ENCODE peak calls at places on chromosomes 5 and 9, in ten cellular contexts. Y is hepatocyte, G is cardiac fibroblast, X is coronary artery, J is AG04450, A is AG10803, F is heart left ventricle, L is astrocyte of the spinal cord, E is endodermal cell, B is ovary. N is an unnamed sample.

GRCh38 chr9:92614123-92614510 is 55.8 kb downstream of the IPPK start:
- DNase-seq in Y (no peak), X (no peak), G (no peak), J (no peak), B (peak; percentile 39), F (no peak), A (no peak), E (no peak), L (no peak), N (no peak)

GRCh38 chr9:127873886-127874285 is 3.6 kb downstream of the AK1 start:
- DNase-seq in B (peak; percentile 89), J (no peak), F (peak; percentile 89), E (peak; percentile 38), Y (no peak), G (peak; percentile 84), L (peak; percentile 52), X (peak; percentile 89), A (peak; percentile 66), N (peak; percentile 76)

GRCh38 chr5:114332925-114333324 is 28.9 kb upstream of the KCNN2 start:
- DNase-seq in L (no peak), E (no peak), F (no peak), B (no peak), Y (no peak), G (no peak), J (no peak), X (no peak), A (no peak), N (no peak)

GRCh38 chr5:93107141-93107540 is 473.9 kb downstream of the NR2F1-AS1 start:
- DNase-seq in A (no peak), G (no peak), L (no peak), B (no peak), E (no peak), J (no peak), F (no peak), Y (no peak), X (no peak), N (no peak)

GRCh38 chr5:168798065-168799023 is 219.2 kb upstream of the PANK3 start:
- DNase-seq in L (no peak), F (no peak), G (no peak), E (no peak), B (no peak), X (no peak), J (no peak), A (no peak), Y (no peak), N (no peak)

GRCh38 chr5:95543017-95543705 is 11.6 kb downstream of the SKIC3 start:
- DNase-seq in X (no peak), B (no peak), G (no peak), E (no peak), Y (no peak), L (no peak), A (no peak), J (no peak), F (no peak), N (peak; percentile 33)

GRCh38 chr5:126681970-126682369 is 81.2 kb downstream of the PHAX start:
- DNase-seq in B (no peak), Y (no peak), G (no peak), E (no peak), J (no peak), A (peak; percentile 59), L (no peak), X (no peak), F (no peak), N (peak; percentile 54)

GRCh38 chr5:68251804-68252648 is 36.5 kb downstream of the PIK3R1 start:
- DNase-seq in A (peak; percentile 87), E (peak; percentile 57), J (peak; percentile 13), Y (peak; percentile 32), L (peak; percentile 69), G (peak; percentile 89), X (no peak), F (peak; percentile 32), B (no peak), N (peak; percentile 96)

GRCh38 chr9:92954078-92954861 is 6.9 kb downstream of the FGD3 start:
- DNase-seq in E (no peak), L (peak; percentile 9), F (peak; percentile 73), B (no peak), A (peak; percentile 24), J (no peak), X (no peak), Y (no peak), G (peak; percentile 25), N (peak; percentile 24)

GRCh38 chr5:66710557-66710956 is 114.4 kb downstream of the MAST4 start:
- DNase-seq in Y (no peak), X (no peak), L (peak; percentile 65), E (no peak), F (peak; percentile 40), G (peak; percentile 85), B (peak; percentile 70), J (no peak), A (peak; percentile 30), N (peak; percentile 80)

GRCh38 chr9:134484479-134484878 is 157.1 kb upstream of the COL5A1 start:
- DNase-seq in X (no peak), B (no peak), A (no peak), J (no peak), G (no peak), Y (no peak), L (no peak), E (no peak), F (no peak), N (no peak)

GRCh38 chr9:134481762-134482161 is 155.5 kb downstream of the RXRA start:
- DNase-seq in B (no peak), J (no peak), Y (no peak), E (no peak), A (no peak), X (no peak), L (no peak), G (no peak), F (peak; percentile 10), N (no peak)

GRCh38 chr9:134485653-134486052 is 155.9 kb upstream of the COL5A1 start:
- DNase-seq in J (no peak), B (no peak), A (no peak), X (no peak), F (no peak), L (no peak), G (no peak), Y (no peak), E (no peak), N (no peak)

GRCh38 chr9:134483361-134484184 is 157.3 kb downstream of the RXRA start:
- DNase-seq in A (no peak), B (no peak), X (no peak), J (no peak), Y (no peak), L (no peak), G (no peak), F (peak; percentile 20), E (no peak), N (no peak)

GRCh38 chr9:134482226-134482625 is 156.0 kb downstream of the RXRA start:
- DNase-seq in L (no peak), J (no peak), B (peak; percentile 7), X (no peak), F (peak; percentile 17), E (no peak), Y (no peak), A (no peak), G (no peak), N (no peak)
- H3K4me3 ChIP-seq in L (no peak overlapping the region), J (no peak overlapping the region), B (no peak overlapping the region), X (no peak overlapping the region), F (no peak overlapping the region), E (no peak overlapping the region), Y (no peak overlapping the region), A (no peak overlapping the region), G (no peak overlapping the region), N (no peak overlapping the region)

GRCh38 chr5:136014976-136015375 is 13.8 kb upstream of the TGFBI start:
- DNase-seq in G (no peak), Y (no peak), F (no peak), A (no peak), X (no peak), E (peak; percentile 23), J (no peak), B (no peak), L (no peak), N (no peak)
- TF ChIP-seq CTCF in G (no peak), Y (no peak), F (no peak), A (no peak), X (no peak), E (no peak), J (no peak), B (no peak), L (no peak), N (no peak)

DNA sequence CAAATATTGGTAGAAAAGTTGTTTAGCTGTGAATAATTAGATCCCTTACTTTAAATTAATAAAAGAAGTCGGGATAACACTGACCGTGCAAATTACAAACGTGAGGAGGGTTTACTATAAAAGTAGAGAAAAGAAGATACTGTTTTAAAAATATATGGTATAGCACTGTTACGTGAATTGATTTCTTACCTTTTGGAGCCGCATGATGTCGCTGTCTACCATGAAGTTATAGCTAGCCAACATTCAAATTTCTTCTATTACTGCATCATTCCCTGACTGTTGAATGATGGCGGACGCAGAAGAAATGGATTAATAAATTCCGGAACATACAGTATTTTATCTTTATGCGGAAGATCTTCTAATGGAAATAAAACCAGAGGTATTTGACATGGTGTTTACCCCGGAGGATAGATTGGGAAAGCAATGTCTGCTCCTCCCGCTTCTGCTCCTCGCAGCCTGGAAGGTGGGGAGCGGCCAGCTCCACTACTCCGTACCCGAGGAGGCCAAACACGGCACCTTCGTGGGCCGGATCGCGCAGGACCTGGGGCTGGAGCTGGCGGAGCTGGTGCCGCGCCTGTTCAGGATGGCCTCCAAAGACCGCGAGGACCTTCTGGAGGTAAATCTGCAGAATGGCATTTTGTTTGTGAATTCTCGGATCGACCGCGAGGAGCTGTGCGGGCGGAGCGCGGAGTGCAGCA is at the start of gene PCDHA6:
- DNase-seq in F (no peak), Y (no peak), L (no peak), X (no peak), J (no peak), B (no peak), A (no peak), E (no peak), G (no peak), N (no peak)
- H3K4me3 ChIP-seq in F (no peak within 1 kb of the TSS), Y (no peak within 1 kb of the TSS), L (no peak within 1 kb of the TSS), X (peak within 1 kb of the TSS; percentile 51), J (no peak within 1 kb of the TSS), B (no peak within 1 kb of the TSS), A (no peak within 1 kb of the TSS), E (no peak within 1 kb of the TSS), G (no peak within 1 kb of the TSS), N (no peak within 1 kb of the TSS)

GRCh38 chr5:72821776-72822175 is 5.3 kb downstream of the TNPO1 start:
- DNase-seq in A (no peak), L (no peak), E (no peak), B (no peak), F (no peak), X (no peak), J (no peak), G (no peak), Y (no peak), N (no peak)

GRCh38 chr5:72817076-72817476 is 615 bp downstream of the TNPO1 start:
- DNase-seq in G (peak; percentile 70), J (peak; percentile 46), X (peak; percentile 83), L (peak; percentile 54), A (peak; percentile 64), B (peak; percentile 72), E (peak; percentile 84), F (peak; percentile 56), Y (peak; percentile 69), N (peak; percentile 70)

GRCh38 chr5:72817639-72818266 is 1.3 kb downstream of the TNPO1 start:
- DNase-seq in X (no peak), A (no peak), L (peak; percentile 29), F (no peak), E (no peak), Y (no peak), G (peak; percentile 15), B (no peak), J (no peak), N (peak; percentile 34)

GRCh38 chr5:72816297-72817075 is at the start of gene TNPO1:
- DNase-seq in A (peak; percentile 93), Y (peak; percentile 95), E (peak; percentile 98), J (peak; percentile 79), G (peak; percentile 97), B (peak; percentile 98), L (peak; percentile 96), X (peak; percentile 97), F (peak; percentile 94), N (peak; percentile 92)

GRCh38 chr5:72818866-72819534 is 2.5 kb downstream of the TNPO1 start:
- DNase-seq in F (peak; percentile 52), X (no peak), G (peak; percentile 79), E (peak; percentile 88), B (peak; percentile 57), A (peak; percentile 57), J (no peak), L (peak; percentile 71), Y (peak; percentile 83), N (peak; percentile 70)
- TF ChIP-seq CTCF in F (peak; percentile 53), X (no peak), G (peak; percentile 78), E (peak; percentile 89), B (no peak), A (peak; percentile 84), J (peak; percentile 61), L (peak; percentile 89), Y (peak; percentile 79), N (peak; percentile 80)

N was measured in fibroblast of the aortic adventitia.